ENCODE peak calls at places on chromosome 2, in eight cellular contexts. P is fibroblast of lung, M is RWPE1, H is AG09309, Q is GM12865, C is kidney, J is HL-60, F is fibroblast of mammary gland. U is an unnamed sample.

GRCh38 chr2:43138441-43138840 is 88.0 kb downstream of the ZFP36L2 start:
- DNase-seq in Q (no peak), P (no peak), F (no peak), H (no peak), M (no peak), J (no peak), C (no peak), U (no peak)

GRCh38 chr2:156982615-156983014 is 274.9 kb upstream of the GALNT5 start:
- DNase-seq in Q (no peak), H (no peak), J (no peak), M (no peak), C (no peak), F (no peak), P (no peak), U (no peak)

GRCh38 chr2:161076936-161077335 is 83.3 kb upstream of the TANK start:
- DNase-seq in P (no peak), F (no peak), H (no peak), C (no peak), M (no peak), J (no peak), Q (no peak), U (no peak)

GRCh38 chr2:70984576-70985282 is 6.3 kb downstream of the ANKRD53 start:
- DNase-seq in H (no peak), C (peak), F (peak), M (peak), J (peak), Q (peak), P (peak), U (peak)

GRCh38 chr2:84821806-84822205 is 59.1 kb downstream of the TRABD2A start:
- DNase-seq in C (no peak), M (no peak), J (no peak), P (no peak), Q (no peak), F (no peak), H (no peak), U (no peak)

GRCh38 chr2:113240915-113241911 is 37.5 kb downstream of the PAX8 start:
- DNase-seq in C (peak), Q (no peak), F (peak), M (peak), P (peak), H (peak), J (peak), U (peak)

GRCh38 chr2:1992280-1992679 is 248.0 kb upstream of the PXDN start:
- DNase-seq in P (no peak), Q (no peak), J (no peak), C (no peak), M (no peak), F (no peak), H (no peak), U (no peak)

GRCh38 chr2:45954233-45954850 is 302.9 kb downstream of the PRKCE start:
- DNase-seq in C (no peak), F (no peak), Q (no peak), M (no peak), J (no peak), H (no peak), P (no peak), U (no peak)

GRCh38 chr2:213281156-213281555 is 3.1 kb upstream of the SPAG16 start:
- DNase-seq in C (no peak), M (no peak), H (peak), Q (no peak), J (no peak), F (peak), P (peak), U (no peak)

GRCh38 chr2:190344275-190344827 is 962 bp downstream of the INPP1 start:
- DNase-seq in P (peak), M (peak), Q (peak), C (no peak), H (no peak), F (peak), J (no peak), U (peak)

GRCh38 chr2:57962861-57963260 is 83.7 kb upstream of the VRK2 start:
- DNase-seq in P (no peak), F (no peak), J (no peak), H (no peak), C (no peak), M (no peak), Q (no peak), U (no peak)

GRCh38 chr2:218898109-218898878 is 17.6 kb downstream of the WNT10A start:
- DNase-seq in P (no peak), F (peak), M (peak), H (no peak), C (peak), Q (peak), J (no peak), U (peak)

GRCh38 chr2:54497738-54498680 is 41.9 kb downstream of the SPTBN1 start:
- DNase-seq in C (no peak), F (peak), Q (peak), J (no peak), H (no peak), M (no peak), P (no peak), U (no peak)

GRCh38 chr2:172102159-172102857 is 392 bp downstream of the DLX2 start:
- DNase-seq in J (no peak), C (peak), H (no peak), P (peak), Q (peak), F (peak), M (no peak), U (peak)

GRCh38 chr2:104952976-104953375 is 84.9 kb upstream of the MRPS9 start:
- DNase-seq in C (no peak), Q (no peak), P (no peak), F (no peak), H (no peak), M (no peak), J (no peak), U (no peak)

GRCh38 chr2:170514140-170514539 is 201.0 kb upstream of the SP5 start:
- DNase-seq in J (no peak), P (no peak), F (no peak), H (no peak), M (no peak), Q (no peak), C (no peak), U (no peak)

GRCh38 chr2:54763636-54764291 is 40.3 kb downstream of the EML6 start:
- DNase-seq in J (no peak), H (no peak), P (no peak), C (no peak), F (no peak), M (no peak), Q (peak), U (peak)

GRCh38 chr2:224185023-224185601 is 146.0 kb upstream of the SERPINE2 start:
- DNase-seq in C (no peak), P (no peak), J (no peak), F (no peak), H (no peak), M (no peak), Q (no peak), U (no peak)

GRCh38 chr2:111168528-111168929 is 47.8 kb downstream of the BCL2L11 start:
- DNase-seq in J (no peak), P (peak), H (peak), Q (peak), C (no peak), F (peak), M (peak), U (peak)

GRCh38 chr2:204239756-204240155 is 303.2 kb downstream of the ICOS start:
- DNase-seq in C (no peak), Q (no peak), F (no peak), J (no peak), M (no peak), P (no peak), H (no peak), U (no peak)

GRCh38 chr2:12714391-12715221 is 2.1 kb upstream of the TRIB2 start:
- DNase-seq in J (no peak), P (peak), M (peak), Q (no peak), H (no peak), F (peak), C (peak), U (no peak)

GRCh38 chr2:172970660-172971059 is 105.0 kb upstream of the MAP3K20 start:
- DNase-seq in Q (no peak), F (no peak), P (no peak), M (no peak), H (no peak), C (no peak), J (no peak), U (peak)

GRCh38 chr2:135473567-135473966 is 57.5 kb downstream of the ZRANB3 start:
- DNase-seq in H (no peak), P (peak), J (no peak), C (no peak), Q (peak), F (peak), M (peak), U (peak)

GRCh38 chr2:138814123-138814883 is 34.1 kb upstream of the NXPH2 start:
- DNase-seq in Q (peak), M (no peak), P (no peak), F (peak), H (no peak), J (peak), C (no peak), U (no peak)

GRCh38 chr2:138818479-138818878 is 38.3 kb upstream of the NXPH2 start:
- DNase-seq in C (no peak), J (no peak), H (no peak), M (no peak), Q (no peak), P (no peak), F (no peak), U (no peak)

GRCh38 chr2:138823651-138824050 is 43.5 kb upstream of the NXPH2 start:
- DNase-seq in F (no peak), C (no peak), M (no peak), J (no peak), Q (no peak), P (no peak), H (no peak), U (no peak)

DNA sequence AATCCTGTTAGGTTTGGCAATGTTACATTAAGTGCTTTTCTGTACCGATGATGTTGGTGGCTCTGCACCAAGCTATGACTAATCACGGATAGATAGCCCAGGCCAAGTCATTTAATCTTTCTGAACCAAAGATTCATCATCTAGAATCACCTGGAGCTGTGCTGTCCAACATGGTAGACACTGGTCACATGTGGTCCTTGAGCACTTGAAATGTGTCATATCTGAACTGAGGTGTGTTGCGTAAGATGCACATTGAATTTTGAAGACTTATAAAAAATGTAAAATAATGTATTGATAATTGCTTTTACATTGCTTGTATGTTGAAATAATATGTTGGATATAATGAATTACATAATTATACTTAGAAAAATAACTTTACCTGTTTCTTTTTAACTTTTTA is 39.8 kb upstream of the NXPH2 start:
- DNase-seq in P (no peak), H (no peak), M (no peak), J (no peak), C (no peak), Q (no peak), F (peak), U (no peak)
- TF ChIP-seq CTCF in P (no peak), H (no peak), M (no peak), J (no peak), C (no peak), Q (no peak), F (no peak), U (no peak)

GRCh38 chr2:38076250-38076709 is 329 bp upstream of the CYP1B1 start:
- DNase-seq in H (peak), F (peak), C (peak), M (peak), Q (peak), J (peak), P (peak), U (peak)
- TF ChIP-seq CTCF in H (peak), F (peak), C (peak), M (no peak), Q (peak), J (peak), P (peak), U (peak)

GRCh38 chr2:196592331-196592911 is 47.1 kb upstream of the CCDC150 start:
- DNase-seq in Q (no peak), H (no peak), P (peak), F (peak), C (no peak), M (peak), J (no peak), U (no peak)
- TF ChIP-seq CTCF in Q (no peak), H (peak), P (no peak), F (no peak), C (no peak), M (peak), J (no peak), U (no peak)

GRCh38 chr2:16638941-16639340 is 26.7 kb downstream of the CYRIA start:
- DNase-seq in C (no peak), F (no peak), P (no peak), Q (no peak), H (no peak), J (no peak), M (no peak), U (no peak)

GRCh38 chr2:16639431-16639830 is 26.2 kb downstream of the CYRIA start:
- DNase-seq in Q (no peak), C (no peak), P (no peak), F (no peak), J (no peak), M (no peak), H (no peak), U (no peak)

GRCh38 chr2:16632615-16633014 is 33.0 kb downstream of the CYRIA start:
- DNase-seq in J (no peak), C (no peak), M (no peak), Q (no peak), P (no peak), F (no peak), H (no peak), U (no peak)

GRCh38 chr2:16633632-16634430 is 31.8 kb downstream of the CYRIA start:
- DNase-seq in H (no peak), C (no peak), M (peak), P (peak), Q (no peak), F (peak), J (no peak), U (no peak)

GRCh38 chr2:16635796-16636699 is 29.6 kb downstream of the CYRIA start:
- DNase-seq in F (peak), P (peak), H (no peak), M (no peak), Q (no peak), J (no peak), C (no peak), U (no peak)
- TF ChIP-seq CTCF in F (no peak), P (no peak), H (peak), M (no peak), Q (no peak), J (no peak), C (no peak), U (no peak)

GRCh38 chr2:174776223-174776622 is 12.0 kb upstream of the CHRNA1 start:
- DNase-seq in C (no peak), P (no peak), M (no peak), H (no peak), J (no peak), F (no peak), Q (no peak), U (peak)
- TF ChIP-seq CTCF in C (no peak), P (peak), M (peak), H (peak), J (no peak), F (peak), Q (peak), U (peak)

GRCh38 chr2:238121511-238122286 is 16.8 kb upstream of the KLHL30 start:
- DNase-seq in C (peak), J (no peak), P (no peak), F (no peak), H (no peak), Q (no peak), M (no peak), U (no peak)

GRCh38 chr2:238119756-238120462 is 18.6 kb upstream of the KLHL30 start:
- DNase-seq in P (no peak), F (no peak), H (no peak), C (peak), M (no peak), J (no peak), Q (peak), U (no peak)

GRCh38 chr2:238122287-238123217 is 15.9 kb upstream of the KLHL30 start:
- DNase-seq in Q (no peak), C (peak), F (no peak), P (no peak), H (no peak), M (no peak), J (no peak), U (no peak)

GRCh38 chr2:238123218-238123971 is 15.1 kb upstream of the KLHL30 start:
- DNase-seq in H (no peak), P (no peak), J (no peak), F (no peak), Q (no peak), C (peak), M (no peak), U (no peak)

DNA sequence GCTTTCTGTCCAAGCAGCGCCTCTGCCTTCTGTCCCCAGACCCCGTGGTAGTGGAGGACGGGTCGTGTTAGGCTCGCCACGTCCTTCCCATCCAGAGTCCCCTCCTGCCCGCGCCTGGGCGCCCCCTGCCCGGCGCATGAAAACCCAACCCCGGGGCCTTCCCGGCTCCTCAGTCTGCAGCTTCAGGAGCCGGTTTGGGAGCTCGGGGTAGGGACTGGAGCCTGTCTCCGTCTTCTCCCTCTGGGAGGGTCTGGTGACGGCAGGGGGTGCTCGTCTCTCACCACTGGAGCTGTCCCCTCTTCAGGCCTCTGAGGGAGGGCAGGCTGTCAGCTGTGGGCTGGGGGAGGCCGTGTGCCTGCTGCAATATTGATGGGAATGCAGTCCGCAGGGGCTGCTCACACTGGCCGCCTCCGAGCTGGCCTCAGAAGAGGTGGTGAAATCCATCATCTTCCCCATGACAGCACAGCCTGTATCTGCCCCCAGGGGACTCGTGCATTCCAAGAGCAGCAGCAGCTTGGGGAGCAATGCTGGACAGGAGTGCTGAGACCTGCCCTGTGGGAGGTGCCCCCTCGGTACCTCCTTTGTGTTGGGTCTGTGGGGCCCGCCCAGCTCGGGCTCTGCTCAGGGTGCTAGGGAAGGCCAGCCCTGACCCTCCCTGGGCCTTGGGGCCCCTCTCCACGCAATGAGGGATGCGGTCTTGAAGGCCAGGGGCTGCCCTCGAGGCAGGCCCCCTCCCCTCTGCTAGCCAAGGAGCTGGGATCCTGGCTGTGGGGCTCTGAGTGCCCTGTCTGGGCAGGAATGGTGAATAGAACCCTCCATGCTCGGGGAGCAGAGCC is 17.8 kb upstream of the KLHL30 start:
- DNase-seq in C (peak), P (peak), M (no peak), F (no peak), J (no peak), H (no peak), Q (no peak), U (no peak)
- TF ChIP-seq CTCF in C (no peak), P (peak), M (no peak), F (no peak), J (no peak), H (no peak), Q (no peak), U (no peak)

DNA sequence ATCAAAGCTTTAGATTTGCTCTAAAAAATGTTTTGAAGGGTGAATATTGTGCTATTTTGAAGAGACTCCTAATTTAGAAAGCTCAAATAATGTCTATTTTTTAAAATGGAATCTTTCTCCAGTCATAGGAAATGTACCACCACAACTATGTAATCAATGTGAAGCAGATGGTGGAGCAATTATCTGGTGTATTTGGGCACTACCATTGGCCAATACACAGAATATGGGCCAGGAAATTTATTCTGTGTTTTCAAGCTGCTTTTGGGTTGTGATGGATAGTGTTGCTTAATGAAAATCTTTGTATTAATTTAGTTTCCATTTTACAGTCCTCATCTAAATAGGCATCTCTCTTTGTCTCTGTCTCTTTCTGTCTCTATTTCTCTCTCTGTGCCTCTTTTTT is 17.1 kb upstream of the VWC2L start:
- DNase-seq in Q (no peak), J (no peak), C (no peak), P (no peak), H (no peak), M (no peak), F (no peak), U (no peak)
- TF ChIP-seq CTCF in Q (no peak), J (no peak), C (no peak), P (no peak), H (no peak), M (no peak), F (no peak), U (no peak)